ENCODE peak calls at places on chromosomes 6 and 20, in eight cellular contexts. E is body of pancreas, I is stomach, K is HCT116, W is IMR-90, H is ovary, Q is NB4, L is tibial nerve. S is an unnamed sample.

GRCh38 chr6:157600807-157601206 is 219.8 kb downstream of the ZDHHC14 start:
- DNase-seq in L (no peak), E (no peak), Q (no peak), W (no peak), K (no peak), H (no peak), I (no peak), S (no peak)

GRCh38 chr6:26629373-26629772 is 30.2 kb downstream of the ZNF322 start:
- DNase-seq in I (no peak), H (no peak), L (no peak), W (no peak), K (no peak), Q (no peak), E (no peak), S (no peak)

GRCh38 chr6:116265081-116265829 is 11.4 kb upstream of the TSPYL4 start:
- DNase-seq in K (no peak), H (no peak), W (peak), Q (no peak), L (no peak), I (peak), E (no peak), S (no peak)

GRCh38 chr20:24948939-24949679 is at the start of gene CST7:
- DNase-seq in K (no peak), H (no peak), L (no peak), Q (peak), I (peak), E (no peak), W (no peak), S (peak)

GRCh38 chr20:34673411-34673810 is 3.5 kb downstream of the PIGU start:
- DNase-seq in E (no peak), Q (no peak), I (no peak), L (no peak), K (no peak), W (no peak), H (no peak), S (no peak)

GRCh38 chr6:21856844-21857243 is 263.3 kb downstream of the SOX4 start:
- DNase-seq in I (no peak), L (no peak), K (no peak), H (no peak), E (no peak), Q (peak), W (peak), S (no peak)

GRCh38 chr20:51129201-51129671 is 106.3 kb upstream of the KCNG1 start:
- DNase-seq in Q (no peak), K (no peak), L (no peak), I (no peak), H (no peak), W (no peak), E (no peak), S (peak)

GRCh38 chr20:57214948-57215347 is 51.5 kb downstream of the BMP7 start:
- DNase-seq in I (no peak), W (no peak), Q (no peak), H (no peak), L (no peak), K (no peak), E (no peak), S (no peak)

GRCh38 chr20:57672164-57672563 is 37.7 kb downstream of the PMEPA1 start:
- DNase-seq in L (no peak), I (no peak), E (no peak), H (no peak), Q (no peak), W (peak), K (no peak), S (no peak)

DNA sequence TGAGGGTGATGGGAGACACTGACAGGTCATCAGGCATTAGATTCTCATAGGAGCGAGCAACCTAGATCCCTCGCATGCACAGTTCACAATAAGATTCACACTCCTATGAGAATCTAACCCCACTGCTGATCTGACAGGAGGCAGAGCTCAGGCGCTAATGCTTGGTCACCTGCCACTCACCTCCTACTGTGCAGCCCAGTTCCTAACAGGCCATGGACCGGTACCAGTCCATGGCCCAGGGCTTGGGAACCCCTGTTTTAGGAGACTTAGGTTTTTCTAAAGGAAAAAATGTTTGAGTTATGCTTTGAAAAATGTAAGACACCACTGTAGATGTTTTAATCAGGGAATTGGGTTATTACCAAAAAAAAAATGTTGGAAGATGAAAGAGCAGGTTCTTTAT is 6.7 kb downstream of the HLA-E start:
- DNase-seq in I (no peak), Q (no peak), E (no peak), W (no peak), L (no peak), K (no peak), H (no peak), S (no peak)
- TF ChIP-seq POLR2A in I (no peak), Q (no peak), E (no peak), W (no peak), L (no peak), K (no peak), H (no peak), S (no peak)

GRCh38 chr6:55512904-55513303 is 66.1 kb downstream of the HMGCLL1 start:
- DNase-seq in W (no peak), I (no peak), K (no peak), E (no peak), Q (no peak), L (no peak), H (no peak), S (no peak)
- TF ChIP-seq CTCF in W (no peak), I (no peak), K (peak), E (no peak), Q (no peak), L (no peak), H (no peak), S (no peak)

GRCh38 chr6:158770948-158771347 is 48.2 kb downstream of the EZR start:
- DNase-seq in H (no peak), E (no peak), K (no peak), L (no peak), I (no peak), Q (no peak), W (no peak), S (no peak)

GRCh38 chr6:158771399-158772158 is 47.6 kb downstream of the EZR start:
- DNase-seq in Q (no peak), L (no peak), H (no peak), K (no peak), E (no peak), I (no peak), W (no peak), S (no peak)

GRCh38 chr6:158772851-158773371 is 46.3 kb downstream of the EZR start:
- DNase-seq in I (no peak), W (no peak), E (no peak), K (no peak), Q (no peak), L (no peak), H (no peak), S (peak)

GRCh38 chr6:158770533-158770932 is 48.6 kb downstream of the EZR start:
- DNase-seq in H (no peak), W (no peak), K (no peak), E (no peak), Q (no peak), I (no peak), L (peak), S (no peak)

DNA sequence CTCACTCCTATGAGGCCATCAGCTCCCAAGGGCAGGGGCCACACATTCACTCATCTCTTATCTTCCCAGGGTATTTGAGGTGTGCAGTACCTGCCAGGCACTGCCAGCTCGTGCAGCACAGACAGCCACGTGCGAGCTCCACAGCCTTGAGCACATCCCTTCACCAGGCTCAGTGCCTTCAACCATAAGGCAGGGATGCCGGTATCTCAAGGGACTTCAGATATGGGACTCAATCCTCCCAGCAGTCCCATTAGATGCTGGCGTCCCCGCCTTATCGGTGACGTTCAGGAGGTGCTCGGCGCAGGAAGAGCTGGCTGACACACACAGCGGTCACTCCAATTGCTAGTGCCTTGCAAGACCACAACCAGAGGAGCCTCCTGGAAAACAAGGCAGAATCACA is 47.0 kb downstream of the EZR start:
- DNase-seq in I (no peak), K (no peak), L (no peak), H (no peak), Q (no peak), W (no peak), E (no peak), S (no peak)
- TF ChIP-seq POLR2A in I (no peak), K (no peak), L (no peak), H (no peak), Q (no peak), W (no peak), E (no peak), S (no peak)

DNA sequence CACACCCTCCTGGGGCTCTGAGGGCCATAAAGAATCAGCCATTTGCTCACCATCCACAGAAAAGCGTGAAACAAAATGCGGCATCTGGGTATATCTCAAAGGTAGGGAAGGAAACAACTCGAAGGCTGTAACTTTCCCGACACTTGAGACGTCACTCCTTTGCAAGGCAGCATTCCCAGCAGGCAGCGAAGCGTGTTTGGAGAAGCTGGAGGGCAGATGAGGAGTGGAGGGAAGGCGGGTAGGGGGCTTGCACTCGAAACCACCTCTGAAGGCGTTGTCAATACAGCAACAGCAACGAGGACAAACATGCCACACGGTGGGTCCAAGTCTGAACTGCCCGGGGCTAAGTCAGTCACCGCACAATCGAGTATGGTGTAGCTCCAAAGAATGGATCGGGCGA is 98.4 kb downstream of the FOXC1 start:
- DNase-seq in K (no peak), H (no peak), W (no peak), L (no peak), Q (no peak), E (no peak), I (no peak), S (no peak)
- TF ChIP-seq CTCF in K (no peak), H (no peak), W (no peak), L (no peak), Q (no peak), E (no peak), I (no peak), S (no peak)

DNA sequence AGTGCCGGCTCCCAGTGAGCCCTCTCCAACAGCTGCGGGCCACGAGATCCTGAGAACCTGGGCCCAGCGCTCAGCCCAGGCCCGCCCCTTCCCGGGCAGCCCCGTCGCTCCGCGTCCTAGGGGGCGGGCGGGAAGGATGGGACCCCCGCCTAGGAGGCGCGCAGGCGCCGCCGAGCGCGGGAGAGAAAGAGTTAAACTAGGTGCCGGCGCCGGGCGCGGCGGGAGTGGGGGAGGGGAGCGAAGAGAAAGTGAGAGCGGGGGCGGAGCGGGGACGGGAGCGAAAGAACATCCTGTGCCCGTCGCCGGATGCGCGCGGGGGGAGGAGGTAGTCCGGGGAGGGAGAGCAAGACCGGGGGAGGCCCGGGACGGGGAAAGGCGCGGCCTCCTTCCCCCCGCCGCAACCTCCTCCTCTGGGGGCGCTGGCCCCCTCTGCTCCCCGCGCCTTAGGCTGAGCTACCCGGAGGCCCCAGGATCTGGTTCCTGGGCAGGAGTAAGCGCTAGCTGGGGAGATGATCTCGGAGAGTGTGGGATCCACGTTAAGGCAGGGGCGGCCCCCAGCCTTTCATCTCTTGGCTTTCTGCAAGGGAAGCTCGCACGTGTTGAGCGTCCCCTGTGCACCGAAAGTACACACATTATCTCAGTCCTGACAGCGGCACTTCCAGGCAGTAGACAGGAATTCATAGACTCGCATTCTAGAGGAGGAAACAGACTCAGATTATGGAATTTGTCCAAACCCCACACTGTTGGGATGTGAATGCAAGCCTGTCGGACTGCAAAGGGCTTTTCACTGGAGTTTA is 4.9 kb upstream of the ARMC12 start:
- DNase-seq in L (peak), W (peak), K (no peak), I (peak), E (peak), H (peak), Q (peak), S (peak)
- TF ChIP-seq POLR2A in L (peak), W (no peak), K (no peak), I (no peak), E (peak), H (peak), Q (peak), S (peak)